ENCODE peak calls at places on chromosomes 7 and 10, in nine cellular contexts. I, P, L, N, W, K, Q, X and C are unnamed samples. For H3K4me1 and H3K9me3, the result is how much of the 10 kb centered on the place peaks cover.

GRCh38 chr7:116239434-116239833 is 29.1 kb downstream of the TES start:
- DNase-seq in I (no peak), P (no peak), L (no peak), N (no peak), W (no peak), K (no peak), Q (no peak), X (no peak), C (no peak)

GRCh38 chr7:70131807-70132565 is 533.7 kb downstream of the AUTS2 start:
- DNase-seq in I (no peak), P (no peak), L (no peak), N (no peak), W (no peak), K (no peak), Q (no peak), X (no peak), C (no peak)

GRCh38 chr10:119742988-119743646 is 17.3 kb downstream of the INPP5F start:
- DNase-seq in I (no peak), P (no peak), L (no peak), N (no peak), W (no peak), K (peak), Q (no peak), X (no peak), C (no peak)

GRCh38 chr7:405489-406211 is 114.0 kb downstream of the PDGFA start:
- DNase-seq in I (peak), P (peak), L (no peak), N (no peak), W (no peak), K (no peak), Q (peak), X (no peak), C (peak)

GRCh38 chr10:53528974-53529373 is 756.4 kb upstream of the MBL2 start:
- DNase-seq in I (no peak), P (no peak), L (no peak), N (no peak), W (no peak), K (no peak), Q (no peak), X (no peak), C (no peak)

GRCh38 chr10:88127266-88127665 is 263.8 kb downstream of the PTEN start:
- DNase-seq in I (no peak), P (no peak), L (no peak), N (no peak), W (no peak), K (no peak), Q (no peak), X (no peak), C (no peak)

GRCh38 chr10:119397416-119397815 is 145.1 kb downstream of the RGS10 start:
- DNase-seq in I (peak), P (no peak), L (no peak), N (no peak), W (no peak), K (no peak), Q (no peak), X (no peak), C (no peak)

GRCh38 chr10:32232378-32232777 is 114.6 kb downstream of the EPC1 start:
- DNase-seq in I (no peak), P (no peak), L (no peak), N (no peak), W (no peak), K (no peak), Q (no peak), X (no peak), C (no peak)

GRCh38 chr7:88306590-88307048 is at the start of gene STEAP4:
- DNase-seq in I (peak), P (peak), L (no peak), N (peak), W (peak), K (peak), Q (peak), X (peak), C (peak)

GRCh38 chr7:28484276-28484675 is 72.0 kb downstream of the CREB5 start:
- DNase-seq in I (no peak), P (no peak), L (no peak), N (no peak), W (no peak), K (peak), Q (no peak), X (no peak), C (no peak)
- H3K4me1 ChIP-seq in I (under half), P (under half), L (under half), N (under half), W (under half), K (under half), Q (under half), X (under half), C (under half)

GRCh38 chr7:26332698-26333097 is 41.0 kb downstream of the SNX10 start:
- DNase-seq in I (no peak), P (no peak), L (no peak), N (no peak), W (no peak), K (no peak), Q (no peak), X (no peak), C (no peak)

GRCh38 chr7:26337232-26337865 is 45.7 kb downstream of the SNX10 start:
- DNase-seq in I (no peak), P (no peak), L (no peak), N (no peak), W (no peak), K (no peak), Q (no peak), X (no peak), C (no peak)

GRCh38 chr7:26329520-26330269 is 38.0 kb downstream of the SNX10 start:
- DNase-seq in I (no peak), P (no peak), L (no peak), N (peak), W (peak), K (no peak), Q (no peak), X (no peak), C (no peak)

GRCh38 chr7:26331789-26332188 is 40.1 kb downstream of the SNX10 start:
- DNase-seq in I (no peak), P (no peak), L (no peak), N (no peak), W (no peak), K (no peak), Q (no peak), X (no peak), C (no peak)

DNA sequence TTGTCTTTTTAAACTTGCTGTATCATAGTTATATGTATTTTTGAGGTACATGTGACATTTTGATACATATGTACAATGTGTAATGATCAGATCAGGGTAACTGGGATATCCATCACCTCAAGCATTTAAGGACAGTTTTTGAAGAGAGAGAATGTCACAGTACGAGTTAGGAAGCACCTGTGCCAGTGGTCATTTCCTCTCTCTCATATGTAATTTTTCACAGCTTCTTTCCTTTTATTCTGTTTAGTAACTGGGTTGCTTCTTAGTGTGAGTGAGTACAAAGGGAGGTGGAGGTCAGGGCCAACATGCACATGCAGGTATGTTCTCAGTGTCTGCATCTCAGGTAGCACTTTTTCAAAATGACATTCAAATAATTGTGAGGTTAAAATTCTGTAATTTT is 42.5 kb downstream of the SNX10 start:
- DNase-seq in I (no peak), P (no peak), L (no peak), N (no peak), W (no peak), K (no peak), Q (no peak), X (no peak), C (no peak)
- H3K27ac ChIP-seq in I (no peak), P (no peak), L (no peak), N (no peak), W (no peak), K (no peak), Q (no peak), X (no peak), C (no peak)

DNA sequence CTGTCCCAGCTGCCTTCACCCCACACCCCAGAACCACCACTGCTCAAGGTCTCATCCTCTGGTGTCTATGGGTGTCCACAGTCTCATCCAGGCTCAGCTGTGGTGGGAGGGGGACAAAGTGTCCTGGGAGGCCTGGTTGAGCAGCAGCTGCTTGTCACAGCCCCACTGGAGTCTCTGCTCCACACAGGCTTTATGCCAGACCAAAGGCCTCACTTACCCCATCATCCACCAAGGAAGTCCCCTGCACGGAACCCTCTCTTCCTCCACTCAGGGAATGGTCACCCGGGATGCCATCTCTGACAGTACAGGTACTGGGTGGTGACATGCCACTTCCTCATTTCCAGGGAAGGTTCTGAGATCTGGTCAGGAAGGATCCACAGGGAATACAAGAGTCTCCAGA is 925.4 kb upstream of the ZNF722 start:
- DNase-seq in I (no peak), P (no peak), L (no peak), N (no peak), W (no peak), K (no peak), Q (no peak), X (no peak), C (no peak)
- H3K9me3 ChIP-seq in I (under half), P (under half), L (under half), N (under half), W (under half), K (under half), Q (under half), X (under half), C (under half)

DNA sequence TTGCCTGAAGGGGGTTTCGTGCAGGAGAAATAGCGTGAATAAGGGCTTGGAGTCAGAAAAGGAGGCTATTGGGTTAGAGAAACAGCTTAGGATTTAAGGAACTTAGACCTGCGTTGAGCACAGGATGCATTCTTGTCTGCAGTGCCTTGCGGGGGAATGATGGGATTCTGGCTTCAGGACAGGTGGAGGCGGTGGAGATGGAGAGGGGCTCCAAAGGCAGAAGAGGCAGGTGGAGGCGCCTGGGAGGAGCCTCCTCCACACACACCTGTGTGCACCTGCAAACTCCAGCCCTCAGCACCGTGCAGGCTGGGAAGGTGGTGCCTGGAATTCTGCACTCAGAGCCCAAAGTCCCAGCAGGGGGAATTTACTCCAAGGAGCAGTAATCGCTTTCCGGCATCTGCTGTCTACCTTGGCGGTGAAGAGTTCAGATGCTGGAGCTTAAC is 1.8 kb downstream of the CLIP2 start:
- DNase-seq in I (no peak), P (no peak), L (no peak), N (no peak), W (no peak), K (no peak), Q (no peak), X (no peak), C (no peak)
- H3K4me1 ChIP-seq in I (under half), P (under half), L (under half), N (half or more), W (under half), K (under half), Q (under half), X (under half), C (under half)

GRCh38 chr7:74175270-74175803 is 1.2 kb downstream of the EIF4H start:
- DNase-seq in I (no peak), P (no peak), L (no peak), N (no peak), W (no peak), K (no peak), Q (no peak), X (no peak), C (no peak)

GRCh38 chr7:74174606-74175082 is 488 bp downstream of the EIF4H start:
- DNase-seq in I (peak), P (peak), L (peak), N (peak), W (peak), K (peak), Q (peak), X (peak), C (peak)

GRCh38 chr7:74178632-74179031 is 4.5 kb downstream of the EIF4H start:
- DNase-seq in I (no peak), P (no peak), L (no peak), N (peak), W (peak), K (peak), Q (peak), X (peak), C (no peak)

GRCh38 chr7:74173866-74174605 is at the start of gene EIF4H:
- DNase-seq in I (peak), P (peak), L (peak), N (peak), W (peak), K (peak), Q (peak), X (peak), C (peak)

GRCh38 chr7:74176555-74176954 is 2.4 kb downstream of the EIF4H start:
- DNase-seq in I (no peak), P (no peak), L (no peak), N (no peak), W (no peak), K (no peak), Q (no peak), X (no peak), C (no peak)
- H3K27ac ChIP-seq in I (no peak), P (no peak), L (no peak), N (no peak), W (peak), K (peak), Q (no peak), X (peak), C (peak)

DNA sequence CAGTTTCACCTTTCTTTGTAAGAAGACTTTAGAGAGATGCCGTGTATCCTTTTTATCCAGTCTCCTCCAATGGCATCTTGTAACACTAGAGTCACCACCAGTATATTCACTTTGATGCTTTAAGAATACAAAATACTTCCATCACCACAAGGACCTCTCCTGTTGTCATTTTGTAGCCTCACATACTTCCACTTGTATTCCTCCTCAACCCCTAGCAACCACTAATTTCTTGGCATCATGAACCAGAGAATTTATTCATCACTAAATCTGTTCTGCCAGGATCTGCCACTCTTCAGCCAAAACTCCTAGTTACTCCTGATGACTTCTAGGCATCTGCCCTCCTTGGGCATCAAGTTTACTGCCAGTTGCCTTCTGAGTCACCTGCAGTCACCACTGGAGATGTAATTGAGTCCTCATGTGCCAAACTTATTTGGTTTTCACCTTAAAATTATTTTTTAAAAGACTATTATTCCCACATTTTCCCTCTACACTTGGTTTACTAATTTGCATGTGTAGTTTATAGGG is 906.9 kb downstream of the CNTNAP2 start:
- DNase-seq in I (no peak), P (no peak), L (no peak), N (no peak), W (no peak), K (no peak), Q (no peak), X (no peak), C (no peak)
- H3K9me3 ChIP-seq in I (under half), P (under half), L (under half), N (under half), W (under half), K (under half), Q (under half), X (under half), C (under half)

DNA sequence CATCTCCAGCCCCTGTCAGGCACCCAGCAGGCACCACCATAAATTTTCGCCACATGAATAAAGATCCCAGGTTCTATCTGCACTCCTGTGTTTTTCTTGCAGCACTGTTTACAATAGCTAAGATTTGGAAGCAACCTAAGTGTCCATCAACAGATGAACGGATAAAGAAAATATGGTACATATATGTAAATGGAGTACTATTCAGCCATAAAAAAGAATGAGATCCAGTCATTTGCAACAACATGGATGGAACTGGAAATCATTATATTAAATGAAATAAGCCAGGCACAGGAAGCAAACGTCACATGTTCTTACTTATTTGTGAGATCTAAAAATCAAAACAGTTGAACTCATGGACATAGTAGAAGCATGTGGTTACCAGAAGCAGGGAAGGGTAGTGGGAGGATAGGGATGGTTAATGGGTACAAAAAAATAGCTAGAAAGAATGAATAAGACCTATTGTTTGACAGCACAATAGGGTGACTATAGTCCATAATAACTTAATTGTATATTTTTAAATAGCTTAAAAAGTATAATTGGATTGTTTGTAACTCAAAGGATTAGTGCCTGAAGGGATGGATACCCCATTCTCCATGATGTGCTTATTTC is 842 bp upstream of the NPFFR1 start:
- DNase-seq in I (no peak), P (no peak), L (no peak), N (no peak), W (no peak), K (no peak), Q (no peak), X (no peak), C (no peak)
- H3K4me1 ChIP-seq in I (under half), P (under half), L (under half), N (under half), W (under half), K (under half), Q (under half), X (under half), C (under half)

GRCh38 chr7:12716722-12717121 is 29.3 kb downstream of the ARL4A start:
- DNase-seq in I (no peak), P (no peak), L (no peak), N (no peak), W (no peak), K (no peak), Q (no peak), X (no peak), C (no peak)

GRCh38 chr7:12714436-12714737 is 27.0 kb downstream of the ARL4A start:
- DNase-seq in I (no peak), P (no peak), L (no peak), N (no peak), W (no peak), K (no peak), Q (no peak), X (no peak), C (no peak)

GRCh38 chr7:12713625-12714435 is 26.4 kb downstream of the ARL4A start:
- DNase-seq in I (no peak), P (no peak), L (no peak), N (no peak), W (no peak), K (no peak), Q (no peak), X (no peak), C (no peak)

GRCh38 chr7:12715372-12716133 is 28.1 kb downstream of the ARL4A start:
- DNase-seq in I (peak), P (peak), L (no peak), N (peak), W (peak), K (peak), Q (peak), X (peak), C (peak)

DNA sequence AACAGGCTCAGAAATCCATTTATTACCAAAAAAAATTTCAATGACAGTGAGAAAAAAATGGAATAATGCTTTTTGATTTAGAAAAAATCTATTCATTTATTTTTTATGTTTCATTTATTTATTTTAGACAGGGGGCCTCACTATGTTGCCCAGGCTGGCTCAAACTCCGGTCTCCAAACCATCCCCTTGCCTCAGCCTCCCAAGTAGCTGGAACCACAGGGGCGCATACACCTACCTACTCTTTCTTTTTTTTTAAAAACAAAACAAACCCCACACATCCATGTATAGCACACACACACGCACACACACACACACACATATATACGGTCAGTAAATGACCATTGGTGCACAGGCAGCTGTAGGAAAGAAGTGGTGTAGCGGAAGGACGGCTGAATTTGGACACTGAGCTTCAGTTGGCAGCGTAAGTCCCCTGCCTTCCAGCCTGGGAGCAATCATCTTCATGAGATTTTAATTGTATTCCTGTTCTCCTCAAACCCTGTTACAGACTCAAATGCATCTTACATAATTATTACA is 28.8 kb downstream of the ARL4A start:
- DNase-seq in I (no peak), P (no peak), L (no peak), N (no peak), W (no peak), K (no peak), Q (no peak), X (peak), C (no peak)
- H3K27ac ChIP-seq in I (peak), P (peak), L (peak), N (no peak), W (peak), K (peak), Q (no peak), X (no peak), C (peak)

DNA sequence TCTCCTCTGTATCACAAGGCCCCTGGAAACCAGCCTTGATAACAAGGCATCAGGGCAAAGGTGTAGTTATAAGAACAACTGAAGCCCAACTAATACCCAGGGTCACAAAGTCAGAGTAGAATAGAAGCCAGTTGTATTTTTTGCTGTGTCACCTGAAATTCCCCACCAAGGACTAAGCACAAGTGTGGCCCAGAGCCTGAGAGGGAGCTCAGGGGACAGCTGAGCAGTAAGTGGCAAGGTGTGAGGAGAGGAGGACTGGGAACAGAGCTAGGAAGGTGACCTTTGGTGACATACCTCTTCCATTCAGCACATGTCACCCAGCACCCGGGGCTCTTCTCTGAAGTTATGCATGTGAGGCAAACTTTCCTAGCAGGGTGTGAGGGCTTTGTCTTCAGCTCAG is 179.9 kb downstream of the HECW1 start:
- DNase-seq in I (no peak), P (no peak), L (no peak), N (no peak), W (no peak), K (no peak), Q (no peak), X (no peak), C (no peak)
- H3K9me3 ChIP-seq in I (under half), P (under half), L (under half), N (under half), W (under half), K (under half), Q (under half), X (under half), C (under half)